ENCODE peak calls at places on chromosome 9, in four cellular contexts. F, I, V and W are unnamed samples.

GRCh38 chr9:32968101-32969011 is 33.1 kb downstream of the APTX start:
- DNase-seq in F (no peak), I (peak), V (peak), W (peak)

GRCh38 chr9:92962303-92962649 is 15.0 kb downstream of the FGD3 start:
- DNase-seq in F (no peak), I (no peak), V (no peak), W (no peak)

GRCh38 chr9:30944741-30945280 is 1439.6 kb upstream of the ACO1 start:
- DNase-seq in F (peak), I (no peak), V (no peak), W (no peak)

GRCh38 chr9:36158917-36159316 is 10.3 kb upstream of the CCIN start:
- DNase-seq in F (no peak), I (no peak), V (no peak), W (peak)

GRCh38 chr9:81661339-81661738 is 28.0 kb downstream of the TLE1 start:
- DNase-seq in F (no peak), I (no peak), V (no peak), W (no peak)

GRCh38 chr9:942805-943580 is 33.5 kb upstream of the DMRT3 start:
- DNase-seq in F (no peak), I (no peak), V (no peak), W (no peak)

GRCh38 chr9:35277649-35278359 is 116.0 kb downstream of the UNC13B start:
- DNase-seq in F (no peak), I (no peak), V (no peak), W (peak)

GRCh38 chr9:7150153-7150890 is 392.5 kb downstream of the KDM4C start:
- DNase-seq in F (no peak), I (no peak), V (no peak), W (no peak)

GRCh38 chr9:84264307-84264706 is 76.3 kb downstream of the SLC28A3 start:
- DNase-seq in F (no peak), I (no peak), V (no peak), W (no peak)

GRCh38 chr9:6545017-6545691 is 100.4 kb downstream of the GLDC start:
- DNase-seq in F (no peak), I (no peak), V (no peak), W (no peak)

GRCh38 chr9:125444956-125445506 is 183.4 kb downstream of the GAPVD1 start:
- DNase-seq in F (no peak), I (no peak), V (no peak), W (no peak)

GRCh38 chr9:2321523-2322148 is 300.0 kb upstream of the VLDLR start:
- DNase-seq in F (no peak), I (no peak), V (no peak), W (no peak)

GRCh38 chr9:127960410-127961165 is 20.2 kb downstream of the EEIG1 start:
- DNase-seq in F (no peak), I (no peak), V (no peak), W (no peak)

GRCh38 chr9:124000161-124000783 is 11.3 kb upstream of the LHX2 start:
- DNase-seq in F (no peak), I (no peak), V (no peak), W (no peak)

GRCh38 chr9:135156525-135157510 is 69.3 kb downstream of the OLFM1 start:
- DNase-seq in F (no peak), I (peak), V (peak), W (peak)

GRCh38 chr9:91419222-91420191 is 4.1 kb downstream of the NFIL3 start:
- DNase-seq in F (no peak), I (peak), V (peak), W (no peak)

GRCh38 chr9:5843450-5844249 is 10.7 kb upstream of the ERMP1 start:
- DNase-seq in F (no peak), I (peak), V (no peak), W (peak)

GRCh38 chr9:125990793-125991220 is 243.6 kb downstream of the PBX3 start:
- DNase-seq in F (peak), I (no peak), V (no peak), W (no peak)

GRCh38 chr9:98929096-98929495 is 14.6 kb upstream of the COL15A1 start:
- DNase-seq in F (no peak), I (no peak), V (no peak), W (no peak)

GRCh38 chr9:88783613-88784230 is 207.5 kb upstream of the S1PR3 start:
- DNase-seq in F (no peak), I (no peak), V (no peak), W (no peak)

GRCh38 chr9:34381323-34381722 is 4.6 kb upstream of the MYORG start:
- DNase-seq in F (peak), I (no peak), V (no peak), W (no peak)

GRCh38 chr9:131923132-131923671 is 156.5 kb downstream of the MED27 start:
- DNase-seq in F (no peak), I (no peak), V (no peak), W (no peak)

GRCh38 chr9:112887377-112887776 is 3.3 kb downstream of the SLC46A2 start:
- DNase-seq in F (no peak), I (no peak), V (peak), W (no peak)

DNA sequence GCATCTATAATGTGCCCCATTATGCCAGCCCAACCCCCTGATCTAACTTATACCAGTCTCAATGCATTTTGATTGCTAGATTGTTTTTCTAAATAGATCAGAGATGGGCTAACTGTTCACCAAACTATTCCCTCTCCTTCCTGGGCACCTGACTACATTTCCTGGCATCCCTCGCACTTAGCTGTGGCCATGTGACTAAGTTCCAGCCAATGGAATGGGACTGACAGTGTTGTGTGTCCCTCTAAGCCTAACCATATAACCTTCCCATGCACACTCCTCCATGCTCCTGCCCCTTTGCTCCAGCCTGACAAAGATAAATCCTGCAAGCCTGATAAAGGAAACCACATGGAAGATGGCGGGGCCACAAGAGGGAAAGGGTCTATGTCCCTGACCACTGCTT is 12.3 kb upstream of the IFNK start:
- DNase-seq in F (no peak), I (no peak), V (no peak), W (no peak)
- H3K4me3 ChIP-seq in F (no peak), I (no peak), V (no peak), W (no peak)

DNA sequence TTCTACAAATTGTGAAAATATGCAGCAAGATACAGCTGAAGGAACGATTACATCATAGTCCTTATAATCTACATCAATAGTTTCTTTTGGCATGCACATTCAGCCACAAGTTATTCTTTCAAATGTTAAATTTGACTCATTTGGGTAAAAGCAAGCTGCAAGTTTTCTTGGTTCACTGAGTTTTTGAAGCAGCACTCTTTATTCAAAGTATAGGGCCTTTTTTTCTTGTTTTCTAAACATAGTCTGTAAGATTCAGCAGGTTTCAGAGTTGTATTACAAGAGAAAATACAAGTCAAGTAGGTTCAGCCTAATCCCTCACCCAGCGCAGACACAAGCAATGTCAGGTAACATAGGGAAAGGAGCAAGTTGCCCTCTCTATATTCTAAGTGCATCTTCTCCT is 981.5 kb downstream of the PTPRD start:
- DNase-seq in F (no peak), I (no peak), V (no peak), W (no peak)
- H3K27ac ChIP-seq in F (no peak), I (no peak), V (no peak), W (no peak)

DNA sequence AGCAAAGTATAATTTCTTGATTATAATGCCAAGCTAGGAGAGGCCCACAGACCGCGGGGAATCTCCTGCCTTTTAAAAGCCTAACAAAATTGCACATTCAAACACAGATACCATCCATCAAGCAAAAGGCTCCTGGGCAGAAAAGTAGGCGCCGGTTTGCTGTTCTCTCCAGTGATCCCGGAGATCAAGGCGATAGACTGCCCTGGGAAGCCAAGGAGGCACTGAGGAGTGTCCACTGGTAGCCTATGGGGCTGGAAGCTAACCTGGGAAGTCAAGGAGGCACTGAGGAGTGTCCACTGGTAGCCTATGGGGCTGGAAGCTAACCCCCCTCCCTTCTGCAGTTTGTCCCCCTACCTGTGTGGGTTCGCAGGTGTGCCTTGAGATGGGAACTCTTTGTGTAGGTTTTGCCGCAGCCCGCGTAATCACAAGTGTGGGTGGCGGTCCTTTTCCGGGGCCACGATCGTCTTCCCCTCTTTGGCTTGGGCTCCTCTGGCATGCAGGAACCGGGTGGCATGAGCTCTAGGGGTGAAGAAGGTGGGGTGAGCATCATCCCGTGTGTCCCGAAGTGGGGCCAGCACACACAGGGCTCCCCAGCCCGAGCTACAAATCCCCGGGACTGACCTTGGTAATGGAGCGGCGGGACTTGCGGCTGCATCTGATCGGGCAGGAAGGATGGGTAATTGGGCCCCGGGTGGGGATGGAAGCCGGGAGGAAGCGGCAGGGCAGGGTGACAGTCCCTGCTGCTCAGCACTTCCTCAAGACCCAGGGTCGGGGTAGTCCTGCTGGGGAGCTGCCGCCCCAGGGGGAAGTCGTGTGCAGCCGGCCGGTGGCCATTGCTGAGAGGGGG is 2.7 kb downstream of the KLF4 start:
- DNase-seq in F (peak), I (peak), V (no peak), W (no peak)
- H3K4me3 ChIP-seq in F (no peak), I (no peak), V (no peak), W (no peak)

GRCh38 chr9:137578518-137579258 is at the start of gene DPH7:
- DNase-seq in F (peak), I (peak), V (peak), W (peak)

GRCh38 chr9:137575725-137576411 is 2.9 kb downstream of the DPH7 start:
- DNase-seq in F (no peak), I (no peak), V (no peak), W (no peak)

GRCh38 chr9:137579259-137579604 is 507 bp upstream of the DPH7 start:
- DNase-seq in F (no peak), I (no peak), V (no peak), W (no peak)

GRCh38 chr9:137574192-137574591 is 4.5 kb downstream of the DPH7 start:
- DNase-seq in F (no peak), I (no peak), V (no peak), W (no peak)

GRCh38 chr9:137575382-137575724 is 3.4 kb downstream of the DPH7 start:
- DNase-seq in F (no peak), I (no peak), V (peak), W (no peak)
- H3K27ac ChIP-seq in F (peak), I (no peak), V (peak), W (peak)

GRCh38 chr9:120787906-120788305 is 5.3 kb downstream of the FBXW2 start:
- DNase-seq in F (no peak), I (no peak), V (no peak), W (no peak)

GRCh38 chr9:120792898-120793765 is at the start of gene FBXW2:
- DNase-seq in F (peak), I (peak), V (peak), W (peak)

GRCh38 chr9:120791161-120791560 is 2.1 kb downstream of the FBXW2 start:
- DNase-seq in F (no peak), I (no peak), V (no peak), W (peak)
- H3K4me3 ChIP-seq in F (no peak), I (no peak), V (peak), W (no peak)

DNA sequence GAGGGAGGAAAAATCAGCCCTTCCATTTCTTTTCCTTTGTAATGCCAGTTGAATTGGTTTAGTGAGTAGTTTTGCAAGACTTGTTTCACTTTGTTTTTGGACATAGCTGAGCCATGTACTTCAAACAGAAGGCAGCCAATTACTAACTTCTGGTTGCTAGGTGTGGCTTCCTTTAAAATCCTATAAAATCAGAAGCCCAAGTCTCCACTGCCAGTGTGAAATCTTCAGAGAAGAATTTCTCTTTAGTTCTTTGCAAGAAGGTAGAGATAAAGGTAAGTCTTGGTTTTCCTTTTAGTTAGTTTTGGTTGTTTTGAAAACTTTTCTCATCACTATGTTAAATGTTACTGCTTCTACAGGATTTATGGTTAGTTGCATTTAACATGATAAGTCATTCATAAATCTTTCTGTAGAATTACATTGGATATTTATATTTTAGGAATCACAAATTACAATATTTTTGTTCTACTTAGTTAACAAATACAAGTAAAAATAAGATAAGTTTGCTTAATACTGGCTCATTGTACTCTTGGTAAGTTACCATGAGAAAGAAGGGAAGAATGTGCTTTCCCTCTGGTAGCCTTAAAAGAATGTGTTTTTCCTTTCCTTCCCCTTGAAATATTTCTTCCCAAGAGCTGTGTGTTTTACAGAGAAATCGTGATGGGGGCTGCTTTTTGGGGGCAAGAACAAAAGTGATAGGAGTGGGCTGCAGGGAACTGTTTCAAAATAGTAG is at the start of gene ANXA1:
- DNase-seq in F (no peak), I (peak), V (peak), W (peak)
- H3K27ac ChIP-seq in F (peak), I (peak), V (peak), W (no peak)

DNA sequence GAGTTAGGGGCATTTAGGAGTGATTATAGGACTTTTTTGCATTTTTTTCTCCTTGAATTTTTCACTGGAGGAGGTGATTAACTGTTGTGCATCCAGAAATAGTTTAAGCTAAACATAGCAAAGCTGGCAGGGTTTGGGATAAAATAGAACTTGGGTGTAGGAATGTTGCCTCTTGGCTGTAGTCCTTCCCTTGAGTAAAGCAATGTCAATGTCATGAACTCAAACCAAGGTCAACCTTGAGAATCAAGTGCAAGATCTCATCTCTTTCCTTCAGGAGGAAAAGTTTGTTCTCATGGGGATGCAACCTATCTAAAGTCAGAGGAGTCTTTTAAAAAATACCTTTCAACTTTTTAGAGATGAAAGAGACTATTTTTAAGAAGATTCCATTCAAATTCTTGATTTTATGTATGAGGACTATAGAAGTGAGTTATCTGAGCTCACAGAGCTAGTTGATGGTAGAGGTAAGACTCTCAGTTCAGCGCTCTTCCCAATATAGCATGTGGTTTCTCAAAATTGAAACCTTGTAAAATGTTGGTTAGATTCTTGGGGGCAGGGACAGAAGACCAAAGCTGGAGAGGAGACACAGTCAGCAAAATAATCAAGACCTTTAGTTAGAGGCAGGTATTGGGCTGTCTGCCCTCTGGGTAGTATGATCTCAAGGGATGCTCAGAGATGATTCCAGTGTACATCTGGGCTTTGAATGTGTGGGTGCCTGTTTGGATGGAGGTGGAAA is 246.2 kb downstream of the SH3GL2 start:
- DNase-seq in F (no peak), I (no peak), V (no peak), W (no peak)
- H3K4me3 ChIP-seq in F (no peak), I (no peak), V (no peak), W (no peak)